ENCODE peak calls at places on chromosome 2, in six cellular contexts. P is HTR-8/SVneo; Q is CD4-positive, CD25-positive, alpha-beta regulatory T cell; B is HCEC 1CT; G is IMR-90; I is Calu3. V is an unnamed sample.

GRCh38 chr2:175175896-175176295 is 5.6 kb downstream of the ATP5MC3 start:
- DNase-seq in Q (no peak), I (no peak), G (peak; percentile 65), P (no peak), B (peak; percentile 45), V (peak; percentile 8)

GRCh38 chr2:241070361-241070760 is 31.7 kb downstream of the MTERF4 start:
- DNase-seq in I (no peak), B (no peak), G (no peak), Q (no peak), P (no peak), V (no peak)

GRCh38 chr2:240143276-240143675 is 2.8 kb upstream of the OTOS start:
- DNase-seq in B (no peak), I (no peak), Q (no peak), G (no peak), P (no peak), V (no peak)

GRCh38 chr2:1633092-1633721 is 111.1 kb downstream of the PXDN start:
- DNase-seq in Q (no peak), P (no peak), B (no peak), I (no peak), G (peak; percentile 48), V (no peak)

GRCh38 chr2:205989291-205990071 is 96.5 kb downstream of the INO80D start:
- DNase-seq in I (no peak), G (no peak), B (no peak), P (no peak), Q (no peak), V (peak; percentile 7)

GRCh38 chr2:238868616-238869292 is 20.9 kb downstream of the TWIST2 start:
- DNase-seq in B (peak; percentile 42), P (no peak), Q (no peak), G (peak; percentile 64), I (no peak), V (peak; percentile 81)

GRCh38 chr2:240463274-240463865 is 27.9 kb downstream of the GPC1 start:
- DNase-seq in B (no peak), I (peak; percentile 0), Q (no peak), P (no peak), G (no peak), V (no peak)

GRCh38 chr2:1859671-1860450 is 115.5 kb upstream of the PXDN start:
- DNase-seq in G (no peak), Q (no peak), B (no peak), I (no peak), P (no peak), V (no peak)

GRCh38 chr2:144447535-144447934 is 72.4 kb downstream of the ZEB2 start:
- DNase-seq in B (no peak), G (no peak), P (no peak), Q (no peak), I (no peak), V (no peak)

GRCh38 chr2:224836263-224836662 is 120.1 kb upstream of the CCDC195 start:
- DNase-seq in B (peak; percentile 87), P (no peak), G (peak; percentile 48), Q (no peak), I (no peak), V (peak; percentile 89)

GRCh38 chr2:42309366-42309765 is 51.7 kb downstream of the COX7A2L start:
- DNase-seq in G (no peak), P (no peak), I (no peak), B (no peak), Q (no peak), V (no peak)

GRCh38 chr2:26246818-26247217 is 2.1 kb downstream of the HADHB start:
- DNase-seq in Q (peak; percentile 7), P (no peak), I (no peak), G (peak; percentile 67), B (peak; percentile 7), V (no peak)

GRCh38 chr2:175234650-175235049 is 53.1 kb upstream of the ATP5MC3 start:
- DNase-seq in Q (no peak), I (no peak), P (no peak), G (no peak), B (no peak), V (no peak)

GRCh38 chr2:136990316-136990715 is 225.0 kb downstream of the THSD7B start:
- DNase-seq in G (no peak), Q (no peak), P (no peak), B (no peak), I (no peak), V (no peak)

GRCh38 chr2:128091691-128092050 is 671 bp downstream of the UGGT1 start:
- DNase-seq in B (no peak), I (no peak), Q (no peak), P (no peak), G (peak; percentile 31), V (peak; percentile 68)

V was measured in adipocyte.